ENCODE peak calls at places on chromosome 16, in seven cellular contexts. J is A172, R is mesothelial cell of epicardium, M is A673, G is tibial nerve, Q is SK-N-SH, L is right atrium auricular region. B is an unnamed sample.

GRCh38 chr16:79468236-79468635 is 132.3 kb downstream of the MAF start:
- DNase-seq in J (no peak), R (no peak), M (no peak), G (no peak), Q (no peak), L (no peak), B (no peak)

GRCh38 chr16:69600202-69600601 is 34.4 kb downstream of the NFAT5 start:
- DNase-seq in J (no peak), R (no peak), M (no peak), G (no peak), Q (no peak), L (no peak), B (no peak)

GRCh38 chr16:86076606-86077005 is 177.6 kb downstream of the IRF8 start:
- DNase-seq in J (no peak), R (no peak), M (no peak), G (no peak), Q (no peak), L (no peak), B (no peak)

GRCh38 chr16:55555436-55555835 is 11.0 kb upstream of the CAPNS2 start:
- DNase-seq in J (no peak), R (no peak), M (no peak), G (no peak), Q (no peak), L (no peak), B (no peak)

GRCh38 chr16:55543470-55543869 is 23.0 kb upstream of the CAPNS2 start:
- DNase-seq in J (peak), R (no peak), M (peak), G (no peak), Q (peak), L (no peak), B (no peak)

GRCh38 chr16:22198547-22199293 is 7.4 kb upstream of the EEF2K start:
- DNase-seq in J (peak), R (no peak), M (no peak), G (no peak), Q (no peak), L (no peak), B (no peak)

GRCh38 chr16:85466989-85467388 is 146.1 kb upstream of the GSE1 start:
- DNase-seq in J (no peak), R (no peak), M (no peak), G (no peak), Q (no peak), L (no peak), B (no peak)

GRCh38 chr16:12819126-12820117 is 15.7 kb upstream of the CPPED1 start:
- DNase-seq in J (no peak), R (peak), M (peak), G (peak), Q (peak), L (peak), B (peak)

GRCh38 chr16:70694088-70694487 is 8.2 kb upstream of the MTSS2 start:
- DNase-seq in J (peak), R (no peak), M (no peak), G (no peak), Q (no peak), L (no peak), B (no peak)